ENCODE peak calls at places on chromosomes 11 and 22, in five cellular contexts. One of them, this sample, is unnamed.
A peak's percentile ranks its signal among the peaks of the same experiment; 100 is the strongest.

GRCh38 chr11:97398246-97398645 is 1008.4 kb downstream of the JRKL start:
- DNase-seq in ascending aorta: no peak
- DNase-seq in GM23248: no peak
- DNase-seq in breast epithelium: no peak
- DNase-seq in colonic mucosa: no peak
- DNase-seq in this sample: no peak

GRCh38 chr11:126336646-126337045 is 18.8 kb upstream of the ST3GAL4 start:
- DNase-seq in GM23248: no peak
- DNase-seq in breast epithelium: no peak
- DNase-seq in ascending aorta: no peak
- DNase-seq in colonic mucosa: no peak
- DNase-seq in this sample: no peak

GRCh38 chr22:17847360-17848078 is 73.2 kb upstream of the BID start:
- DNase-seq in breast epithelium: no peak
- DNase-seq in ascending aorta: no peak
- DNase-seq in colonic mucosa: no peak
- DNase-seq in GM23248: peak; percentile 7
- DNase-seq in this sample: peak; percentile 62

GRCh38 chr22:35426801-35427140 is 26.8 kb downstream of the MCM5 start:
- DNase-seq in colonic mucosa: no peak
- DNase-seq in breast epithelium: no peak
- DNase-seq in GM23248: no peak
- DNase-seq in ascending aorta: no peak
- DNase-seq in this sample: no peak

GRCh38 chr11:29306527-29306926 is 710.3 kb downstream of the KCNA4 start:
- DNase-seq in ascending aorta: no peak
- DNase-seq in breast epithelium: no peak
- DNase-seq in GM23248: peak; percentile 85
- DNase-seq in colonic mucosa: no peak
- DNase-seq in this sample: no peak

GRCh38 chr22:23010430-23010829 is 59.9 kb upstream of the GNAZ start:
- DNase-seq in ascending aorta: no peak
- DNase-seq in breast epithelium: no peak
- DNase-seq in colonic mucosa: no peak
- DNase-seq in GM23248: no peak
- DNase-seq in this sample: no peak

GRCh38 chr22:50423956-50424355 is 50.9 kb downstream of the SBF1 start:
- DNase-seq in breast epithelium: no peak
- DNase-seq in GM23248: no peak
- DNase-seq in colonic mucosa: no peak
- DNase-seq in ascending aorta: no peak
- DNase-seq in this sample: no peak

GRCh38 chr11:106087815-106088435 is 10.5 kb downstream of the AASDHPPT start:
- DNase-seq in breast epithelium: peak; percentile 27
- DNase-seq in GM23248: peak; percentile 72
- DNase-seq in ascending aorta: no peak
- DNase-seq in colonic mucosa: peak; percentile 28
- DNase-seq in this sample: peak; percentile 64

DNA sequence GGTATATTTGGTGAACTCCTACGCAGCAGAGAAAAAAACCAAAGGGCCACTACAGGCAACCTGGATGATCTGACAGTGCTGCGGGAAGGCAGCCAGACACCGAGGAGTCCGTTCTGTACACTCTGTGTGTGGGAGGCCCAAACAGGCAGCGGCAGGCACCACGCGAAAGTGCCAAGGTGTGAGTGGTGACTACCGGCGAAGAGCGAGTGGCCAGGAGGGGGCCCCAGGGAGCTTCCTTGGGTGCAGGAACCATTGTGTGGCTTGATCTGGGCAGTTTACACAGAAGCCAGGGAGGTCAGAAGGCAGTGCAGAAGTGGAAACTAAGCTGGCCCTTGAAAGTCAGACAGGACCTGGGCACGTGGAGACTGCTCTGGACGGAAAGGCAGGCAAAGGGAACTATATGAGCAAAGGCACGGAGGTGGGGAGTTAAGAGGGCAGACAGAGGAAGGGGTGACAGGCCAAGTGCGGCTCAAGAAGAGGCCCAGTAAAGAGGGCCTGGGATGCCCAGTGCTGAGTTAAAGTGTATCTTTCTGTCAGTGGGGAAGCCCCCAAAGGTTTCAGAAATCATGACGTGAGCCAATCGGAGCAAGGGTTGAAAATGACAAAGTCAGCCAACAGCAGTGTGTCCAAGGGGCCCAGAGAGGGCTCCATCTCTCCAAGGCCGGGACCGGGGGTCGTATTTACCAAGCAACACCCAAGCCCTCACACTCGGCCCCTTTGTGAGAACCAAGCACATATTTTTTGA is 10.6 kb downstream of the TMEM184B start:
- DNase-seq in colonic mucosa: peak; percentile 74
- DNase-seq in GM23248: peak; percentile 57
- DNase-seq in ascending aorta: no peak
- DNase-seq in breast epithelium: peak; percentile 85
- DNase-seq in this sample: peak; percentile 90
- H3K4me1 ChIP-seq in colonic mucosa: peaks cover 3% of the 10 kb centered on the region
- H3K4me1 ChIP-seq in GM23248: peaks cover 24% of the 10 kb centered on the region
- H3K4me1 ChIP-seq in ascending aorta: peaks cover 48% of the 10 kb centered on the region
- H3K4me1 ChIP-seq in breast epithelium: peaks cover 11% of the 10 kb centered on the region
- H3K4me1 ChIP-seq in this sample: peaks cover 3% of the 10 kb centered on the region

GRCh38 chr22:41274856-41275255 is 11.1 kb downstream of the RANGAP1 start:
- DNase-seq in breast epithelium: peak; percentile 66
- DNase-seq in ascending aorta: no peak
- DNase-seq in GM23248: no peak
- DNase-seq in colonic mucosa: no peak
- DNase-seq in this sample: no peak
- H3K27ac ChIP-seq in breast epithelium: no peak overlapping the region
- H3K27ac ChIP-seq in ascending aorta: no peak overlapping the region
- H3K27ac ChIP-seq in GM23248: no peak overlapping the region
- H3K27ac ChIP-seq in colonic mucosa: no peak overlapping the region
- H3K27ac ChIP-seq in this sample: no peak overlapping the region

GRCh38 chr11:78350646-78351165 is 66.9 kb downstream of the GAB2 start:
- DNase-seq in breast epithelium: no peak
- DNase-seq in GM23248: peak; percentile 61
- DNase-seq in colonic mucosa: peak; percentile 30
- DNase-seq in ascending aorta: no peak
- DNase-seq in this sample: no peak

GRCh38 chr11:78351193-78351592 is 66.4 kb downstream of the GAB2 start:
- DNase-seq in GM23248: peak; percentile 4
- DNase-seq in colonic mucosa: no peak
- DNase-seq in ascending aorta: no peak
- DNase-seq in breast epithelium: no peak
- DNase-seq in this sample: no peak

GRCh38 chr11:78351979-78352731 is 65.5 kb downstream of the GAB2 start:
- DNase-seq in breast epithelium: no peak
- DNase-seq in ascending aorta: no peak
- DNase-seq in colonic mucosa: no peak
- DNase-seq in GM23248: no peak
- DNase-seq in this sample: peak; percentile 60

GRCh38 chr11:78350101-78350645 is 67.4 kb downstream of the GAB2 start:
- DNase-seq in breast epithelium: no peak
- DNase-seq in GM23248: peak; percentile 50
- DNase-seq in ascending aorta: no peak
- DNase-seq in colonic mucosa: peak; percentile 37
- DNase-seq in this sample: peak; percentile 56

DNA sequence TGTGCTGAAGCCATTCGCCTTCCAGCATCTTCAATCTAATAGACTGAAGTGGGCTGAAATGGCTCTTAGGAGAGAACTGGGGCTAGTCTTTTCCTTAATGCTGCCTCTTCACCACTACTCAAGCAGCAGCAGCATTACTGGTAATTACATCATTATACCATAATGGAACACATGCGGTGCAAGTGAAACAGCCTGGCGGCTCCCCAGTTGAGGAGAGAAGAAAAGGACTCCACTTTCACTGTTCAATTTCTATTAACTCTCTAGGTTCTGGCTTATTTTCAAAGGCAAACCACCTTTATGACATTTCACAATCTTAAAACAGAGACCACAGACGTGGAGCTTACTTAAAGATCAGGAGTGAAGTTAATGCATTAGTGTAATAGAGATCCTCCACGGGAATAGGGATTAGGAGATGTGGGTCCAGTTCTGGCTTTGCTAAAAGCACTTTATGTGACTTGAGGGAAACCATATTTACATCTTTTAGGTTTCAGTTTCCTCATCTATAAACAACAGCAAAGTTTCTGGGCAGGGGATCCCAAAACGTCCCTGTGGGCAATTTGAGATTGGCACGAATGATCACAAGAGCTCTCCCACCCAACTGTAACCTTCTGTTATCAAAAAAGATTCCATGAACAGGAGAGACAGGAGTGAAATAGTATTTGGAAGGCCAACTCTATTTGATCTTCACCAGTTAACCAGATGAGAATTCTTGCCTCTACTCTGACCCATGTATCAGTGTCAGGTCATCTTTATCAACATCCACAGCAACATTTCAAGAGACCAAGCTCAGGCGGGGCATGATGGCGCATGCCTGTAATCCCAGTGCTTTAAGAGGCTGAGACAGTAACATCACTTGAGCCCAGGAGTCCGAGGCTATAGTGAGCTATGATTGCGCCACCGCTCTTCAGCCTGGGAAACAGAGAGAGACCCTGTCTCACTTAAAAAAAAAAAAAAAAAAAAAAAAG is 62.6 kb downstream of the GAB2 start:
- DNase-seq in GM23248: peak; percentile 65
- DNase-seq in breast epithelium: no peak
- DNase-seq in ascending aorta: no peak
- DNase-seq in colonic mucosa: no peak
- DNase-seq in this sample: no peak
- H3K4me1 ChIP-seq in GM23248: peaks cover 13% of the 10 kb centered on the region
- H3K4me1 ChIP-seq in breast epithelium: no peaks in the 10 kb centered on the region
- H3K4me1 ChIP-seq in ascending aorta: peaks cover 44% of the 10 kb centered on the region
- H3K4me1 ChIP-seq in colonic mucosa: peaks cover 5% of the 10 kb centered on the region
- H3K4me1 ChIP-seq in this sample: peaks cover 19% of the 10 kb centered on the region

DNA sequence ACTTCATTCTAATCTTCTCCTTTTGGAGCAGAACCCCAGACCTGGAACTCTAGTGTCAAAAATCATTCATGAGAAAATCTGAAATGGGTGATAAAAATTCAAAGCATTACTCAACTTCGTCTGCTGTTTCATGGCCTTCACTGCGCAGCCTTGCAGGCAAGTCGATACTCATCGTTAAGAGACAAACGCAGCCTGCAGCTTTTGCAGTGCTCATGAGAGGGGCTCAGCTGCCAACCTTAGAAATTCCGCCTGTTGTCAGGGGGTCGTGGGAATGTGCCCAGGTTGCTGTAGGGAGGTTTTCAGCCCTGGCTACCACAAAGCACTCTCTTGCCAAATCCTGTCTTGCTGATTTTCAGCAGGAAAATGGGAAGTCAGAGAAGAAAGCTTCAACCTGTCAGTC is 25.4 kb upstream of the GRAMD1B start:
- DNase-seq in GM23248: no peak
- DNase-seq in colonic mucosa: no peak
- DNase-seq in breast epithelium: no peak
- DNase-seq in ascending aorta: no peak
- DNase-seq in this sample: no peak
- H3K27ac ChIP-seq in GM23248: no peak overlapping the region
- H3K27ac ChIP-seq in colonic mucosa: no peak overlapping the region
- H3K27ac ChIP-seq in breast epithelium: no peak overlapping the region
- H3K27ac ChIP-seq in ascending aorta: no peak overlapping the region
- H3K27ac ChIP-seq in this sample: peak overlapping the region; percentile 39